ENCODE peak calls at places on chromosomes 4 and X, in four cellular contexts. W is Calu3, C is memory B cell, Z is activated T-cell treated with anti-CD3 and anti-CD28 coated beads for 1 hour. F is an unnamed sample.

GRCh38 chrX:15815779-15816452 is 25.6 kb downstream of the ZRSR2 start:
- DNase-seq in W (peak), C (no peak), Z (no peak), F (peak)

GRCh38 chr4:169417629-169418282 is 147.0 kb upstream of the SH3RF1 start:
- DNase-seq in W (no peak), C (no peak), Z (no peak), F (peak)

GRCh38 chr4:123488916-123489315 is 92.3 kb downstream of the SPRY1 start:
- DNase-seq in W (peak), C (no peak), Z (no peak), F (peak)

GRCh38 chrX:116239944-116240391 is 69.4 kb downstream of the AGTR2 start:
- DNase-seq in W (no peak), C (no peak), Z (no peak), F (no peak)

GRCh38 chr4:75849459-75849858 is 52.8 kb downstream of the PPEF2 start:
- DNase-seq in W (no peak), C (no peak), Z (no peak), F (no peak)

GRCh38 chr4:100679926-100680325 is 162.1 kb upstream of the EMCN start:
- DNase-seq in W (no peak), C (no peak), Z (no peak), F (no peak)

GRCh38 chr4:149347139-149347538 is 468.5 kb downstream of the IQCM start:
- DNase-seq in W (no peak), C (no peak), Z (no peak), F (no peak)

GRCh38 chr4:71487324-71487677 is 148.5 kb downstream of the SLC4A4 start:
- DNase-seq in W (no peak), C (no peak), Z (no peak), F (no peak)

GRCh38 chr4:121034010-121034409 is 38.3 kb downstream of the NDNF start:
- DNase-seq in W (peak), C (no peak), Z (no peak), F (no peak)

GRCh38 chr4:138311771-138312535 is 69.8 kb upstream of the SLC7A11 start:
- DNase-seq in W (no peak), C (no peak), Z (no peak), F (no peak)

GRCh38 chr4:77052352-77052751 is 23.4 kb downstream of the CCNI start:
- DNase-seq in W (peak), C (peak), Z (peak), F (peak)

GRCh38 chr4:32986236-32986635 is 2266.1 kb downstream of the PCDH7 start:
- DNase-seq in W (no peak), C (no peak), Z (no peak), F (no peak)

GRCh38 chr4:71498002-71498401 is 159.2 kb downstream of the SLC4A4 start:
- DNase-seq in W (no peak), C (no peak), Z (no peak), F (no peak)

GRCh38 chr4:39062094-39062493 is at the start of gene KLHL5:
- DNase-seq in W (no peak), C (no peak), Z (no peak), F (no peak)

GRCh38 chr4:174317531-174317930 is 33.8 kb downstream of the CEP44 start:
- DNase-seq in W (no peak), C (no peak), Z (no peak), F (no peak)

GRCh38 chr4:32268949-32269348 is 1548.8 kb downstream of the PCDH7 start:
- DNase-seq in W (no peak), C (no peak), Z (no peak), F (no peak)

GRCh38 chr4:173139561-173139960 is 29.1 kb upstream of the GALNT7 start:
- DNase-seq in W (no peak), C (no peak), Z (no peak), F (no peak)

GRCh38 chrX:149004936-149005335 is 500.2 kb downstream of the IDS start:
- DNase-seq in W (no peak), C (no peak), Z (no peak), F (no peak)

GRCh38 chrX:109902665-109903064 is 100.2 kb upstream of the TMEM164 start:
- DNase-seq in W (no peak), C (no peak), Z (no peak), F (peak)

GRCh38 chr4:20318011-20318898 is 66.5 kb downstream of the SLIT2 start:
- DNase-seq in W (no peak), C (no peak), Z (no peak), F (no peak)

GRCh38 chr4:90112715-90113114 is 14.5 kb upstream of the CCSER1 start:
- DNase-seq in W (no peak), C (no peak), Z (no peak), F (no peak)

GRCh38 chr4:159780196-159780922 is 677.5 kb downstream of the RAPGEF2 start:
- DNase-seq in W (no peak), C (no peak), Z (no peak), F (no peak)

GRCh38 chrX:135536883-135537282 is 16.4 kb downstream of the INTS6L start:
- DNase-seq in W (no peak), C (no peak), Z (no peak), F (no peak)

GRCh38 chrX:66498672-66499296 is 140.1 kb downstream of the EDA2R start:
- DNase-seq in W (no peak), C (no peak), Z (no peak), F (no peak)

GRCh38 chr4:40231464-40231863 is 34.6 kb downstream of the RHOH start:
- DNase-seq in W (no peak), C (no peak), Z (no peak), F (no peak)

GRCh38 chr4:140326395-140326993 is 47.0 kb upstream of the SCOC start:
- DNase-seq in W (peak), C (no peak), Z (no peak), F (peak)

GRCh38 chrX:10106801-10107200 is 50.0 kb upstream of the CLCN4 start:
- DNase-seq in W (no peak), C (peak), Z (peak), F (no peak)

GRCh38 chr4:8378101-8378724 is 62.3 kb downstream of the ACOX3 start:
- DNase-seq in W (no peak), C (no peak), Z (no peak), F (no peak)